ENCODE peak calls at places on chromosomes 12 and 14, in eight cellular contexts. One of them, this sample, is unnamed.

GRCh38 chr14:59069455-59069854 is 119.0 kb upstream of the DAAM1 start:
- DNase-seq in A549: no peak
- DNase-seq in pancreas: no peak
- DNase-seq in tibial artery: no peak
- DNase-seq in RWPE2: no peak
- DNase-seq in keratinocyte: no peak
- DNase-seq in psoas muscle: no peak
- DNase-seq in brain microvascular endothelial cell: no peak
- DNase-seq in this sample: no peak

GRCh38 chr12:14769462-14769836 is 33.8 kb downstream of the WBP11 start:
- DNase-seq in RWPE2: no peak
- DNase-seq in tibial artery: no peak
- DNase-seq in psoas muscle: peak; percentile 63
- DNase-seq in keratinocyte: no peak
- DNase-seq in A549: peak; percentile 59
- DNase-seq in pancreas: peak; percentile 53
- DNase-seq in brain microvascular endothelial cell: no peak
- DNase-seq in this sample: no peak

GRCh38 chr14:59320771-59321170 is 132.3 kb downstream of the DAAM1 start:
- DNase-seq in pancreas: no peak
- DNase-seq in brain microvascular endothelial cell: no peak
- DNase-seq in A549: no peak
- DNase-seq in RWPE2: no peak
- DNase-seq in psoas muscle: no peak
- DNase-seq in tibial artery: no peak
- DNase-seq in keratinocyte: no peak
- DNase-seq in this sample: no peak

GRCh38 chr12:132546647-132547046 is 56.7 kb downstream of the FBRSL1 start:
- DNase-seq in A549: no peak
- DNase-seq in keratinocyte: no peak
- DNase-seq in brain microvascular endothelial cell: no peak
- DNase-seq in tibial artery: no peak
- DNase-seq in pancreas: no peak
- DNase-seq in psoas muscle: no peak
- DNase-seq in RWPE2: no peak
- DNase-seq in this sample: no peak

GRCh38 chr12:47349770-47350408 is 270.1 kb upstream of the AMIGO2 start:
- DNase-seq in keratinocyte: no peak
- DNase-seq in RWPE2: no peak
- DNase-seq in psoas muscle: no peak
- DNase-seq in pancreas: no peak
- DNase-seq in brain microvascular endothelial cell: no peak
- DNase-seq in tibial artery: no peak
- DNase-seq in A549: no peak
- DNase-seq in this sample: no peak

GRCh38 chr14:56294125-56294524 is 175.9 kb downstream of the PELI2 start:
- DNase-seq in tibial artery: no peak
- DNase-seq in RWPE2: no peak
- DNase-seq in brain microvascular endothelial cell: no peak
- DNase-seq in psoas muscle: no peak
- DNase-seq in A549: peak; percentile 27
- DNase-seq in pancreas: peak; percentile 27
- DNase-seq in keratinocyte: no peak
- DNase-seq in this sample: no peak

GRCh38 chr14:73724696-73725095 is 10.5 kb upstream of the PNMA1 start:
- DNase-seq in RWPE2: peak; percentile 60
- DNase-seq in pancreas: no peak
- DNase-seq in A549: no peak
- DNase-seq in tibial artery: no peak
- DNase-seq in keratinocyte: no peak
- DNase-seq in psoas muscle: no peak
- DNase-seq in brain microvascular endothelial cell: no peak
- DNase-seq in this sample: no peak

GRCh38 chr12:95918194-95918993 is 24.0 kb downstream of the CCDC38 start:
- DNase-seq in keratinocyte: no peak
- DNase-seq in RWPE2: no peak
- DNase-seq in tibial artery: peak; percentile 22
- DNase-seq in pancreas: no peak
- DNase-seq in brain microvascular endothelial cell: peak; percentile 53
- DNase-seq in A549: peak; percentile 71
- DNase-seq in psoas muscle: no peak
- DNase-seq in this sample: no peak

GRCh38 chr12:98475565-98475908 is 39.9 kb upstream of the TMPO start:
- DNase-seq in psoas muscle: no peak
- DNase-seq in tibial artery: no peak
- DNase-seq in RWPE2: no peak
- DNase-seq in A549: no peak
- DNase-seq in pancreas: no peak
- DNase-seq in keratinocyte: no peak
- DNase-seq in brain microvascular endothelial cell: no peak
- DNase-seq in this sample: no peak

GRCh38 chr12:111010916-111011657 is 90.7 kb upstream of the MYL2 start:
- DNase-seq in keratinocyte: no peak
- DNase-seq in brain microvascular endothelial cell: no peak
- DNase-seq in tibial artery: no peak
- DNase-seq in psoas muscle: no peak
- DNase-seq in A549: no peak
- DNase-seq in RWPE2: no peak
- DNase-seq in pancreas: no peak
- DNase-seq in this sample: no peak

GRCh38 chr14:58765843-58766242 is 128.1 kb downstream of the DACT1 start:
- DNase-seq in tibial artery: no peak
- DNase-seq in keratinocyte: no peak
- DNase-seq in A549: no peak
- DNase-seq in pancreas: no peak
- DNase-seq in psoas muscle: no peak
- DNase-seq in RWPE2: no peak
- DNase-seq in brain microvascular endothelial cell: no peak
- DNase-seq in this sample: no peak

GRCh38 chr12:110279976-110280783 is 867 bp upstream of the ATP2A2 start:
- DNase-seq in keratinocyte: no peak
- DNase-seq in pancreas: peak; percentile 57
- DNase-seq in A549: peak; percentile 76
- DNase-seq in psoas muscle: peak; percentile 73
- DNase-seq in tibial artery: peak; percentile 36
- DNase-seq in RWPE2: no peak
- DNase-seq in brain microvascular endothelial cell: peak; percentile 63
- DNase-seq in this sample: no peak

GRCh38 chr12:2016862-2017723 is 12.8 kb upstream of the DCP1B start:
- DNase-seq in tibial artery: no peak
- DNase-seq in A549: no peak
- DNase-seq in psoas muscle: no peak
- DNase-seq in RWPE2: no peak
- DNase-seq in keratinocyte: no peak
- DNase-seq in brain microvascular endothelial cell: no peak
- DNase-seq in pancreas: no peak
- DNase-seq in this sample: no peak

GRCh38 chr12:94326727-94327126 is 132.9 kb downstream of the CEP83 start:
- DNase-seq in psoas muscle: no peak
- DNase-seq in RWPE2: no peak
- DNase-seq in tibial artery: no peak
- DNase-seq in brain microvascular endothelial cell: peak; percentile 77
- DNase-seq in A549: no peak
- DNase-seq in keratinocyte: no peak
- DNase-seq in pancreas: no peak
- DNase-seq in this sample: peak; percentile 29

GRCh38 chr12:109963743-109964429 is 32.3 kb downstream of the GIT2 start:
- DNase-seq in A549: no peak
- DNase-seq in psoas muscle: peak; percentile 62
- DNase-seq in RWPE2: no peak
- DNase-seq in brain microvascular endothelial cell: peak; percentile 48
- DNase-seq in tibial artery: peak; percentile 23
- DNase-seq in keratinocyte: no peak
- DNase-seq in pancreas: no peak
- DNase-seq in this sample: no peak

GRCh38 chr12:62210422-62210821 is 49.8 kb upstream of the USP15 start:
- DNase-seq in brain microvascular endothelial cell: peak; percentile 61
- DNase-seq in pancreas: no peak
- DNase-seq in RWPE2: no peak
- DNase-seq in keratinocyte: no peak
- DNase-seq in A549: peak; percentile 71
- DNase-seq in tibial artery: peak; percentile 47
- DNase-seq in psoas muscle: peak; percentile 52
- DNase-seq in this sample: no peak

GRCh38 chr14:92596328-92596943 is 82.9 kb downstream of the RIN3 start:
- DNase-seq in RWPE2: no peak
- DNase-seq in keratinocyte: no peak
- DNase-seq in psoas muscle: no peak
- DNase-seq in tibial artery: no peak
- DNase-seq in A549: no peak
- DNase-seq in pancreas: no peak
- DNase-seq in brain microvascular endothelial cell: no peak
- DNase-seq in this sample: no peak

DNA sequence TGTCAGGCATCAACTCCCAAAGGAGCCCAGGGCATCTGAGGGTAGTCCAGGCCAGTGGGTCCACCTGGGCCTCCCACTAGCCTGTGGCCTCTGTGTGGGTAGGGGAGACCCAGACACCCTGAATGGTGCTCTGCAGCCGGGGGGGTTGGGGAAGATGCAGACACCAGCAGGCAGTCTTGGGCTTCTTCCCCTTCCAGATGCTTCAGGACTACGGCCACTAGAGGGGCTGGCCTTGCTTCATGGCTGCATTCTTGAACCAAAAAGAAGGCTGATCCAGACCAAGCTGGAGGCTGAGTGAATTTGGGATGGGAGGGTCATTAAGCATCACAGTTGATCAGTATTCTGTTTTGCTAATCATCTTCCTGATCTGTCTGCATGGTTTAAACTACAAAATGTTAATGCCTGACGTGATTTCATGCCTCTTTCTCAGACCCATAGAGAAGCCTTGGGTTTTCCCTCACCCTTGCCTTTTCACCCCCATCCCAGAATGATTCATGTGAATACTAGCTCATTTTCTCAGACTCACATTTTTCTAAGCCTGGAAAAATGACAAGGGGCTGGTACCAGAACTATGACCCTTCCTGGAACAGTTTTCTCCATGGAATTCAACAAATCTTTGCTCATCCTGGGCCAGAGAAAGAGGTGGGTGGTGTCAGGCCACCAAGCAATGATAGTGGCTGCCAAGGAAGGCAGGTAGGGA is 134.2 kb downstream of the NTF3 start:
- DNase-seq in tibial artery: no peak
- DNase-seq in pancreas: no peak
- DNase-seq in brain microvascular endothelial cell: no peak
- DNase-seq in psoas muscle: no peak
- DNase-seq in keratinocyte: no peak
- DNase-seq in RWPE2: no peak
- DNase-seq in A549: no peak
- DNase-seq in this sample: no peak
- TF ChIP-seq CTCF in tibial artery: no peak
- TF ChIP-seq CTCF in pancreas: no peak
- TF ChIP-seq CTCF in brain microvascular endothelial cell: peak; percentile 7
- TF ChIP-seq CTCF in psoas muscle: no peak
- TF ChIP-seq CTCF in keratinocyte: no peak
- TF ChIP-seq CTCF in RWPE2: no peak
- TF ChIP-seq CTCF in A549: no peak
- TF ChIP-seq CTCF in this sample: no peak

DNA sequence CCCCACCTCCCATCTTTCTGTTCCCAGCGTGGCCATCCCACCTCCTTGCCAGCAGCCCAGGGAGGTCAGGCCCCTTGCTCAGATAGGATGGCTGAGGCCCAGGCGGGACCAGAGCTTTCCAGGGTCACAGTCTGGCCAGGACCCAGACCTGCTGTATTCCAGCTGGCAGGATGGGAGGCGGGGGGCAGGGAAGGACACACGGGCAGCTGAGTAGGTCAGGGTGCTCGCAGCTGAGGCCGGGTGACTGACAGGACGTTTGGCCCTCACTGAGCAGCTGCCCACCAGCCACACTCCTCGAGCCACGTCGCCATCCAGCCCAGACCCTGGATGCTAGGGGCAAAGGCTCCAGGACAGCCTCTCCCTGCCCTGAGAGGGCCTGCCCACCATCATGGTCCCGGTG is 4.0 kb downstream of the NUDT14 start:
- DNase-seq in pancreas: peak; percentile 80
- DNase-seq in RWPE2: no peak
- DNase-seq in keratinocyte: no peak
- DNase-seq in tibial artery: no peak
- DNase-seq in A549: no peak
- DNase-seq in psoas muscle: peak; percentile 79
- DNase-seq in brain microvascular endothelial cell: no peak
- DNase-seq in this sample: no peak
- H3K4me3 ChIP-seq in pancreas: no peak overlapping the region
- H3K4me3 ChIP-seq in RWPE2: no peak overlapping the region
- H3K4me3 ChIP-seq in keratinocyte: no peak overlapping the region
- H3K4me3 ChIP-seq in tibial artery: no peak overlapping the region
- H3K4me3 ChIP-seq in A549: no peak overlapping the region
- H3K4me3 ChIP-seq in psoas muscle: peak overlapping the region; percentile 46
- H3K4me3 ChIP-seq in brain microvascular endothelial cell: no peak overlapping the region
- H3K4me3 ChIP-seq in this sample: no peak overlapping the region

DNA sequence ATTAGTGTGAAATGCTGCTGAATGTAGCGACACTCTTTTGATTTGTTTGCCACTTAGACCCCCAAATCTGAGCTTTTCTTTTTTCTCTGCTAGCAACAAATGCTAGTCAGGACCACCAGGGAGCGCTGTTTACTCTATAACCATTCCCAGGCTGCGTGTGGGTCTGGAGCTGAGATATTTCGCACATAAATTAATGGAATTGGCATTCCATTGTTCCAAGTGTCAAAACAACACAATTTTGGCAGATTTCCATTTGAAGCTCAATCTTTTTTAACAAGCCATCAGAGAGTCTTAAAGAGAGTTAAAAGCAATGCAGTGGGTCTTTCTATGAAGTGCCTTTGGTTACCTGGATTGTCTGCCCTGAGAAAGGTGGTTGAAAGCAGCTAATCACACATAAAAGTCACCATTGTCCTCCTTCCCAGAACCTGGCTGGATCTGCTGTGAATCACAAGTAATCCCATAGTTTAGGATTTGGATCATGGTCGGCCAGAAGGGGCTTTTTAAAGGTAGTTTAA is 7.4 kb upstream of the TMEM132C start:
- DNase-seq in keratinocyte: no peak
- DNase-seq in pancreas: peak; percentile 32
- DNase-seq in RWPE2: no peak
- DNase-seq in brain microvascular endothelial cell: peak; percentile 11
- DNase-seq in tibial artery: no peak
- DNase-seq in psoas muscle: no peak
- DNase-seq in A549: peak; percentile 14
- DNase-seq in this sample: no peak
- TF ChIP-seq CTCF in keratinocyte: peak; percentile 32
- TF ChIP-seq CTCF in pancreas: peak; percentile 57
- TF ChIP-seq CTCF in RWPE2: peak; percentile 66
- TF ChIP-seq CTCF in brain microvascular endothelial cell: peak; percentile 52
- TF ChIP-seq CTCF in tibial artery: peak; percentile 34
- TF ChIP-seq CTCF in psoas muscle: peak; percentile 38
- TF ChIP-seq CTCF in A549: peak; percentile 30
- TF ChIP-seq CTCF in this sample: peak; percentile 68

DNA sequence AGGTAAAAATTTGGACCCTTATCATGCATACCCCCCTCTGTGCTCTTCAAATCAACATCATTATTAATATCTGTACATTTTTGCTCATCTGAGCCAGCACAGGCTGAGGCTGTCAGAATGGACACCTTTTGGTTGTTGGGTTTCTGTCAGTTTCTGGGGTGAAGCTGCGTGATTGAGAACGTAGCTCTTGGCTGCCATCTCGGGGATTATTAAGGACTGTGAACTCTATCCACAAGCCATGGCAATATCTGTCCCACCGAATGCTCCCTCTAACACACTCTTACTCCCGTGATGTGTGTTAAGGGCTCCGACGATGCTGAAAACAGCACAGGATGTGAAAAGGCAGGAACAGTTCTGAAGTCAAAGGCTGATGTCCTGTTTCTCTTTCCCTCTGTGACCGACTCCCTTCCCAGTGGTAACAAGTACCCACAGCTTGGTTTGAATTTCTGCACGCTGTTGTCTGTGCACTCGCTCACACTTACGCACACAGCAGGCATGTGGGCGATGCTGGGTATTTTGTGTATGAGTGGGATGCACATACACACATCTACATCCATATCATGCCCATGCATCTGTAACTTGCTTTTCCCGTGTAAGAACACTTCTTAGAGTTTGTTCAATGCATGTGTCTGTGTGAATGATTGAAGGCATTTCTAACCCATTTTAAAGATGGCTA is 405.6 kb downstream of the TMEM121 start:
- DNase-seq in psoas muscle: peak; percentile 21
- DNase-seq in brain microvascular endothelial cell: no peak
- DNase-seq in tibial artery: no peak
- DNase-seq in keratinocyte: no peak
- DNase-seq in pancreas: no peak
- DNase-seq in RWPE2: no peak
- DNase-seq in A549: peak; percentile 29
- DNase-seq in this sample: no peak
- H3K4me3 ChIP-seq in psoas muscle: no peak overlapping the region
- H3K4me3 ChIP-seq in brain microvascular endothelial cell: no peak overlapping the region
- H3K4me3 ChIP-seq in tibial artery: no peak overlapping the region
- H3K4me3 ChIP-seq in keratinocyte: no peak overlapping the region
- H3K4me3 ChIP-seq in pancreas: no peak overlapping the region
- H3K4me3 ChIP-seq in RWPE2: no peak overlapping the region
- H3K4me3 ChIP-seq in A549: no peak overlapping the region
- H3K4me3 ChIP-seq in this sample: no peak overlapping the region